ENCODE peak calls at places on chromosomes 3 and 15, in nine cellular contexts. K, T, E, X, D, Y, G, Z and W are unnamed samples.

GRCh38 chr3:71416868-71417267 is 166.7 kb downstream of the FOXP1 start:
- DNase-seq in K (no peak), E (no peak), Y (no peak), X (no peak), G (no peak), Z (peak; percentile 68), T (no peak), D (peak; percentile 19), W (no peak)

GRCh38 chr3:64773150-64773549 is 85.3 kb upstream of the ADAMTS9 start:
- DNase-seq in Y (no peak), Z (no peak), T (no peak), K (no peak), G (no peak), D (no peak), X (no peak), E (no peak), W (no peak)

GRCh38 chr3:112738366-112738765 is 97.4 kb upstream of the CCDC80 start:
- DNase-seq in Z (no peak), Y (peak; percentile 37), D (peak; percentile 31), E (no peak), T (peak; percentile 35), X (no peak), K (peak; percentile 50), G (peak; percentile 67), W (no peak)

GRCh38 chr3:172698650-172699049 is 12.2 kb downstream of the NCEH1 start:
- DNase-seq in T (no peak), K (no peak), Y (peak; percentile 31), G (no peak), X (no peak), Z (no peak), E (peak; percentile 72), D (no peak), W (no peak)

GRCh38 chr3:183980408-183980807 is 37.3 kb downstream of the ABCC5 start:
- DNase-seq in G (peak; percentile 50), Z (no peak), T (no peak), D (no peak), K (peak; percentile 82), X (no peak), E (no peak), Y (peak; percentile 87), W (no peak)

GRCh38 chr3:165854696-165855095 is 17.5 kb upstream of the BCHE start:
- DNase-seq in D (peak; percentile 27), T (no peak), K (peak; percentile 23), G (peak; percentile 36), Y (peak; percentile 6), X (peak; percentile 13), Z (no peak), E (no peak), W (no peak)

GRCh38 chr15:82585072-82585471 is 44.8 kb upstream of the RPS17 start:
- DNase-seq in D (peak; percentile 26), T (peak; percentile 45), Z (no peak), Y (peak; percentile 38), K (peak; percentile 76), X (peak; percentile 19), G (peak; percentile 59), E (no peak), W (no peak)

GRCh38 chr15:20346082-20346805 is 195.4 kb downstream of the GOLGA6L6 start:
- DNase-seq in X (peak; percentile 11), K (no peak), E (no peak), Z (peak; percentile 15), T (no peak), G (no peak), Y (no peak), D (no peak), W (no peak)

GRCh38 chr3:125593991-125594574 is 1.2 kb downstream of the OSBPL11 start:
- DNase-seq in E (no peak), Y (peak; percentile 44), T (no peak), K (no peak), D (no peak), Z (no peak), G (peak; percentile 16), X (no peak), W (no peak)

GRCh38 chr3:139548801-139549200 is 9.3 kb upstream of the RBP1 start:
- DNase-seq in Z (no peak), D (no peak), Y (peak; percentile 68), K (peak; percentile 39), X (no peak), G (no peak), T (no peak), E (no peak), W (no peak)

GRCh38 chr3:123351396-123351945 is 97.4 kb downstream of the ADCY5 start:
- DNase-seq in E (peak; percentile 63), G (no peak), T (no peak), K (no peak), Y (no peak), D (no peak), Z (no peak), X (no peak), W (no peak)

GRCh38 chr3:185152433-185153169 is at the start of gene C3orf70:
- DNase-seq in D (peak; percentile 65), T (peak; percentile 44), Y (peak; percentile 57), E (peak; percentile 84), X (peak; percentile 25), Z (no peak), G (peak; percentile 40), K (peak; percentile 47), W (peak; percentile 9)

GRCh38 chr3:12833226-12834161 is 7.9 kb downstream of the RPL32 start:
- DNase-seq in D (no peak), G (no peak), T (no peak), E (no peak), Y (no peak), X (no peak), K (peak; percentile 29), Z (no peak), W (no peak)

GRCh38 chr3:24161841-24162240 is 216.8 kb downstream of the NR1D2 start:
- DNase-seq in X (no peak), T (peak; percentile 12), K (peak; percentile 68), Y (peak; percentile 59), D (no peak), Z (no peak), G (no peak), E (no peak), W (no peak)

GRCh38 chr3:171640520-171641412 is 169.5 kb downstream of the PLD1 start:
- DNase-seq in X (peak; percentile 50), D (peak; percentile 73), E (no peak), K (peak; percentile 74), G (peak; percentile 39), T (peak; percentile 56), Z (no peak), Y (peak; percentile 68), W (no peak)

GRCh38 chr3:48301020-48301813 is 32.2 kb downstream of the SPINK8 start:
- DNase-seq in G (peak; percentile 91), Y (peak; percentile 94), X (peak; percentile 87), T (peak; percentile 84), D (peak; percentile 88), Z (peak; percentile 89), E (peak; percentile 95), K (peak; percentile 92), W (peak; percentile 49)

DNA sequence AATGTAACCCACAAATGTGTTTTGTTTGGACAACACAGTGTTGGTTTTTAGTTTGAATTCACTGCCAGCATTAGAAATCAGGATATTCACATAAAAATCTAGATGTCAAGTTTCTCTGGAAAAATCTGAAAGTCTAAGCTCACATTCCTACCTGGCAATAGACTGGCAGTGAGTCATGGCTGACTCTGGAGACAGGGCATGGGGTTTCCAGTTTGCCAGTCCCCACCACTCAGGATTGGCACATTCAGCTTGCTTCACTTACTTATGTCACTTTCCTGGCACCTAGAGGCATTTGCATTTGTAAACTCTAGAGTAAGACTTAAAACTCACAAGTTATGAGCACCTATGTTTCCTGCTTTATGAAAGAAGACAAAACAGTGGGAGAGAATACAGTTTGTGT is 19.1 kb upstream of the SEC61A1 start:
- DNase-seq in T (no peak), E (no peak), K (no peak), G (peak; percentile 10), X (peak; percentile 57), D (peak; percentile 26), Y (no peak), Z (no peak), W (no peak)
- H3K4me3 ChIP-seq in T (no peak overlapping the region), E (no peak overlapping the region), K (no peak overlapping the region), G (no peak overlapping the region), X (no peak overlapping the region), D (no peak overlapping the region), Y (no peak overlapping the region), Z (no peak overlapping the region), W (no peak overlapping the region)

GRCh38 chr3:79488407-79488806 is 279.4 kb downstream of the ROBO1 start:
- DNase-seq in X (no peak), Y (no peak), K (no peak), T (no peak), Z (no peak), G (no peak), E (no peak), D (no peak), W (no peak)

GRCh38 chr3:79491029-79491634 is 276.7 kb downstream of the ROBO1 start:
- DNase-seq in Y (peak; percentile 2), E (no peak), X (no peak), K (peak; percentile 74), D (peak; percentile 67), Z (no peak), T (no peak), G (no peak), W (no peak)

DNA sequence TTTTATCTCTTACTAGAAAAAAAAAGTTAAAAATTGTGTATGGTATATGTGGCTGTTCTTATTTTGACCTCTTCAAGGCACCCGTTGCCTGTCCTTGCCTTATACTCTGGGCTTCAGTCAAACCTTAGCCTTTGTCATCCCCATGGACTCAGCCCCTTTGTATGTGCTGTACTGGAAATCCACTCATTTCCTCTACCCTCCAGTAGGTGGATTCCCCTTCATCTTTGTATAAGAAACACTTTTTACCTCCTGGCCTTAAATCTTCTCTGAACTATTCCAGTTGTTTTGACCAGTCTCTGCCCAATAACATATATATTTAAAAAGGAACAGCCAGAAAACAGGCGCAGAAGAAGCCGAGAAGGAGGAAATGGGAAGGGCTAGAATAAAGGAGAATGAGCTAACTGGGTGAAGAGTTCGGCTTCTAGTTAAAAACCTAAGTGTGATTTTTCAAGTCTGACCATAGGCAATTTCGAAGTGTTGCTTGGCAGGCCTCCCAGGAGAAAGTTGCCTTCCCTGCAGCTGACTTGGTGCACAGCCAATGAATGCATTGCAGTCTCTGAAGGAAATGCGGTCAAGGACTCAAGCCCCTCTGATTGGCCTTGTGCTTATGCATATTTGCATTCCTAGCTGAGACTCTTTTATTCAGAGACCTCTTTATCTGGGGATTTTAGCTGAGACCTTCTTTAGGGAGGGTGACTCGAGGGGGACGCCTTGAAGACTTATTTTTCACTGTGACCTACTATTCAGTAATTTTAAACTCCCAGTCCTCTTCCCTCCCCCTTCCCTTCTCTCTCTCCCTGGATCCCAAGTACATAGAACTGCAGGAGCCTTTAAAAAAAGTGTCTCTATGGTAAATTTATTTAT is 277.4 kb downstream of the ROBO1 start:
- DNase-seq in E (peak; percentile 74), K (peak; percentile 97), D (peak; percentile 95), T (peak; percentile 41), Z (no peak), G (peak; percentile 71), X (peak; percentile 20), Y (peak; percentile 33), W (peak; percentile 95)
- TF ChIP-seq CTCF in E (no peak), K (peak; percentile 49), D (no peak), T (no peak), Z (no peak), G (peak; percentile 31), X (peak; percentile 10), Y (no peak), W (peak; percentile 41)

GRCh38 chr15:96410175-96411055 is 79.9 kb downstream of the NR2F2 start:
- DNase-seq in Y (no peak), X (no peak), Z (no peak), K (no peak), T (no peak), E (no peak), D (no peak), G (no peak), W (no peak)
- H3K4me3 ChIP-seq in Y (no peak overlapping the region), X (no peak overlapping the region), Z (no peak overlapping the region), K (no peak overlapping the region), T (no peak overlapping the region), E (peak overlapping the region; percentile 50), D (no peak overlapping the region), G (no peak overlapping the region), W (no peak overlapping the region)

GRCh38 chr3:103410231-103410630 is 975.4 kb downstream of the ZPLD1 start:
- DNase-seq in E (no peak), G (no peak), X (no peak), Z (no peak), T (no peak), Y (no peak), K (no peak), D (no peak), W (no peak)
- TF ChIP-seq CTCF in E (no peak), G (no peak), X (peak; percentile 16), Z (no peak), T (no peak), Y (no peak), K (no peak), D (no peak), W (no peak)